ENCODE peak calls at places on chromosomes 4 and X, in nine cellular contexts. P is NB4, C is GM03348, X is lower lobe of right lung, W is left lung, L is transverse colon, T is AG09309, A is coronary artery, G is RKO. H is an unnamed sample.

GRCh38 chr4:57094482-57095223 is 15.5 kb downstream of the IGFBP7 start:
- DNase-seq in T (no peak), A (no peak), X (no peak), W (no peak), G (peak), C (peak), P (no peak), L (no peak), H (no peak)

GRCh38 chr4:71777891-71778290 is 6.0 kb downstream of the GC start:
- DNase-seq in G (no peak), A (no peak), P (no peak), C (no peak), T (no peak), L (no peak), W (no peak), X (no peak), H (no peak)

GRCh38 chrX:146956760-146957159 is 142.2 kb upstream of the CXorf51A start:
- DNase-seq in A (no peak), X (no peak), G (no peak), C (no peak), W (no peak), L (no peak), T (no peak), P (no peak), H (no peak)

GRCh38 chrX:82218361-82218760 is 1016.5 kb downstream of the SH3BGRL start:
- DNase-seq in X (no peak), W (no peak), L (no peak), A (no peak), G (peak), C (no peak), T (no peak), P (peak), H (peak)

GRCh38 chr4:25943312-25943711 is 29.3 kb downstream of the SMIM20 start:
- DNase-seq in P (no peak), C (peak), A (no peak), W (no peak), T (no peak), G (no peak), L (no peak), X (no peak), H (no peak)

GRCh38 chr4:6287017-6287788 is 17.6 kb downstream of the WFS1 start:
- DNase-seq in L (no peak), G (no peak), W (peak), P (no peak), C (no peak), X (no peak), T (no peak), A (no peak), H (no peak)

GRCh38 chr4:137587796-137588195 is 55.5 kb upstream of the PCDH18 start:
- DNase-seq in L (no peak), G (no peak), C (no peak), A (no peak), T (no peak), W (no peak), X (no peak), P (no peak), H (no peak)

GRCh38 chr4:61079976-61080375 is 120.2 kb upstream of the ADGRL3 start:
- DNase-seq in C (no peak), X (no peak), T (no peak), L (no peak), A (no peak), W (no peak), P (no peak), G (no peak), H (no peak)

GRCh38 chr4:41143721-41144379 is 70.5 kb downstream of the APBB2 start:
- DNase-seq in G (no peak), A (no peak), C (peak), P (no peak), W (no peak), T (no peak), X (no peak), L (no peak), H (no peak)

GRCh38 chrX:117998171-117998570 is 118.4 kb downstream of the KLHL13 start:
- DNase-seq in P (no peak), W (no peak), A (no peak), L (no peak), C (no peak), G (no peak), T (no peak), X (no peak), H (no peak)

H was measured in GF-D8.